ENCODE peak calls at places on chromosomes 11 and 22, in eight cellular contexts. One of them, this sample, is unnamed.
A peak's percentile ranks its signal among the peaks of the same experiment; 100 is the strongest.

GRCh38 chr11:16779436-16779835 is 41.0 kb downstream of the C11orf58 start:
- DNase-seq in uterus: no peak
- DNase-seq in PC-9: no peak
- DNase-seq in endodermal cell: peak; percentile 82
- DNase-seq in PC-3: no peak
- DNase-seq in fibroblast of lung: no peak
- DNase-seq in HCT116: peak; percentile 12
- DNase-seq in CD8-positive, alpha-beta memory T cell: no peak
- DNase-seq in this sample: peak; percentile 74

GRCh38 chr11:95327273-95327948 is 96.4 kb upstream of the SESN3 start:
- DNase-seq in uterus: no peak
- DNase-seq in PC-9: no peak
- DNase-seq in endodermal cell: no peak
- DNase-seq in PC-3: no peak
- DNase-seq in fibroblast of lung: no peak
- DNase-seq in HCT116: no peak
- DNase-seq in CD8-positive, alpha-beta memory T cell: no peak
- DNase-seq in this sample: no peak

GRCh38 chr11:101612481-101612880 is 28.7 kb upstream of the TRPC6 start:
- DNase-seq in uterus: no peak
- DNase-seq in PC-9: no peak
- DNase-seq in endodermal cell: no peak
- DNase-seq in PC-3: no peak
- DNase-seq in fibroblast of lung: no peak
- DNase-seq in HCT116: no peak
- DNase-seq in CD8-positive, alpha-beta memory T cell: no peak
- DNase-seq in this sample: no peak

GRCh38 chr22:45083659-45084305 is 74.0 kb upstream of the PHF21B start:
- DNase-seq in uterus: no peak
- DNase-seq in PC-9: peak; percentile 9
- DNase-seq in endodermal cell: no peak
- DNase-seq in PC-3: peak; percentile 76
- DNase-seq in fibroblast of lung: peak; percentile 43
- DNase-seq in HCT116: no peak
- DNase-seq in CD8-positive, alpha-beta memory T cell: no peak
- DNase-seq in this sample: no peak

GRCh38 chr11:9562716-9563115 is 10.8 kb upstream of the WEE1 start:
- DNase-seq in uterus: no peak
- DNase-seq in PC-9: peak; percentile 25
- DNase-seq in endodermal cell: no peak
- DNase-seq in PC-3: peak; percentile 46
- DNase-seq in fibroblast of lung: no peak
- DNase-seq in HCT116: no peak
- DNase-seq in CD8-positive, alpha-beta memory T cell: no peak
- DNase-seq in this sample: no peak

GRCh38 chr22:19516378-19517170 is 7.6 kb downstream of the CLDN5 start:
- DNase-seq in uterus: no peak
- DNase-seq in PC-9: no peak
- DNase-seq in endodermal cell: peak; percentile 24
- DNase-seq in PC-3: no peak
- DNase-seq in fibroblast of lung: no peak
- DNase-seq in HCT116: no peak
- DNase-seq in CD8-positive, alpha-beta memory T cell: no peak
- DNase-seq in this sample: no peak

GRCh38 chr22:49317369-49317768 is 510.3 kb downstream of the BRD1 start:
- DNase-seq in uterus: no peak
- DNase-seq in PC-9: no peak
- DNase-seq in endodermal cell: no peak
- DNase-seq in PC-3: no peak
- DNase-seq in fibroblast of lung: no peak
- DNase-seq in HCT116: no peak
- DNase-seq in CD8-positive, alpha-beta memory T cell: no peak
- DNase-seq in this sample: no peak

GRCh38 chr11:119284344-119285157 is 32.4 kb downstream of the MCAM start:
- DNase-seq in uterus: no peak
- DNase-seq in PC-9: no peak
- DNase-seq in endodermal cell: no peak
- DNase-seq in PC-3: peak; percentile 73
- DNase-seq in fibroblast of lung: peak; percentile 63
- DNase-seq in HCT116: peak; percentile 32
- DNase-seq in CD8-positive, alpha-beta memory T cell: peak; percentile 49
- DNase-seq in this sample: no peak

GRCh38 chr22:42397332-42398246 is 34.6 kb downstream of the NFAM1 start:
- DNase-seq in uterus: no peak
- DNase-seq in PC-9: no peak
- DNase-seq in endodermal cell: no peak
- DNase-seq in PC-3: no peak
- DNase-seq in fibroblast of lung: no peak
- DNase-seq in HCT116: no peak
- DNase-seq in CD8-positive, alpha-beta memory T cell: no peak
- DNase-seq in this sample: peak; percentile 72

GRCh38 chr11:60985991-60986915 is 14.8 kb downstream of the CD6 start:
- DNase-seq in uterus: no peak
- DNase-seq in PC-9: peak; percentile 79
- DNase-seq in endodermal cell: peak; percentile 31
- DNase-seq in PC-3: peak; percentile 87
- DNase-seq in fibroblast of lung: peak; percentile 10
- DNase-seq in HCT116: no peak
- DNase-seq in CD8-positive, alpha-beta memory T cell: peak; percentile 95
- DNase-seq in this sample: peak; percentile 81

GRCh38 chr11:65615950-65616574 is 486 bp downstream of the PCNX3 start:
- DNase-seq in uterus: no peak
- DNase-seq in PC-9: peak; percentile 52
- DNase-seq in endodermal cell: no peak
- DNase-seq in PC-3: peak; percentile 29
- DNase-seq in fibroblast of lung: peak; percentile 21
- DNase-seq in HCT116: no peak
- DNase-seq in CD8-positive, alpha-beta memory T cell: no peak
- DNase-seq in this sample: no peak

GRCh38 chr11:86678823-86679222 is 6.4 kb upstream of the ME3 start:
- DNase-seq in uterus: no peak
- DNase-seq in PC-9: no peak
- DNase-seq in endodermal cell: peak; percentile 50
- DNase-seq in PC-3: no peak
- DNase-seq in fibroblast of lung: no peak
- DNase-seq in HCT116: no peak
- DNase-seq in CD8-positive, alpha-beta memory T cell: no peak
- DNase-seq in this sample: no peak

GRCh38 chr11:112255075-112255739 is 5.5 kb downstream of the PLET1 start:
- DNase-seq in uterus: no peak
- DNase-seq in PC-9: no peak
- DNase-seq in endodermal cell: no peak
- DNase-seq in PC-3: peak; percentile 94
- DNase-seq in fibroblast of lung: peak; percentile 89
- DNase-seq in HCT116: no peak
- DNase-seq in CD8-positive, alpha-beta memory T cell: no peak
- DNase-seq in this sample: no peak

GRCh38 chr11:62707277-62707771 is at the start of the genes BSCL2 and GNG3:
- DNase-seq in uterus: no peak
- DNase-seq in PC-9: no peak
- DNase-seq in endodermal cell: peak; percentile 99
- DNase-seq in PC-3: no peak
- DNase-seq in fibroblast of lung: no peak
- DNase-seq in HCT116: no peak
- DNase-seq in CD8-positive, alpha-beta memory T cell: no peak
- DNase-seq in this sample: no peak

GRCh38 chr22:49569286-49570031 is 258.2 kb downstream of the BRD1 start:
- DNase-seq in uterus: no peak
- DNase-seq in PC-9: no peak
- DNase-seq in endodermal cell: peak; percentile 34
- DNase-seq in PC-3: no peak
- DNase-seq in fibroblast of lung: no peak
- DNase-seq in HCT116: no peak
- DNase-seq in CD8-positive, alpha-beta memory T cell: no peak
- DNase-seq in this sample: no peak

GRCh38 chr11:77502501-77502900 is 28.6 kb upstream of the PAK1 start:
- DNase-seq in uterus: no peak
- DNase-seq in PC-9: no peak
- DNase-seq in endodermal cell: no peak
- DNase-seq in PC-3: no peak
- DNase-seq in fibroblast of lung: no peak
- DNase-seq in HCT116: no peak
- DNase-seq in CD8-positive, alpha-beta memory T cell: no peak
- DNase-seq in this sample: no peak

GRCh38 chr11:122165972-122166371 is 50.0 kb upstream of the BLID start:
- DNase-seq in uterus: no peak
- DNase-seq in PC-9: no peak
- DNase-seq in endodermal cell: no peak
- DNase-seq in PC-3: no peak
- DNase-seq in fibroblast of lung: no peak
- DNase-seq in HCT116: no peak
- DNase-seq in CD8-positive, alpha-beta memory T cell: no peak
- DNase-seq in this sample: no peak

GRCh38 chr11:76769645-76770586 is 13.2 kb upstream of the TSKU start:
- DNase-seq in uterus: peak; percentile 74
- DNase-seq in PC-9: peak; percentile 95
- DNase-seq in endodermal cell: peak; percentile 86
- DNase-seq in PC-3: peak; percentile 55
- DNase-seq in fibroblast of lung: peak; percentile 61
- DNase-seq in HCT116: no peak
- DNase-seq in CD8-positive, alpha-beta memory T cell: no peak
- DNase-seq in this sample: no peak

GRCh38 chr11:42237701-42238235 is 778.3 kb upstream of the LRRC4C start:
- DNase-seq in uterus: no peak
- DNase-seq in PC-9: no peak
- DNase-seq in endodermal cell: no peak
- DNase-seq in PC-3: peak; percentile 67
- DNase-seq in fibroblast of lung: no peak
- DNase-seq in HCT116: no peak
- DNase-seq in CD8-positive, alpha-beta memory T cell: no peak
- DNase-seq in this sample: no peak

GRCh38 chr22:29813563-29813962 is 24.5 kb downstream of the ASCC2 start:
- DNase-seq in uterus: no peak
- DNase-seq in PC-9: no peak
- DNase-seq in endodermal cell: peak; percentile 56
- DNase-seq in PC-3: peak; percentile 55
- DNase-seq in fibroblast of lung: peak; percentile 25
- DNase-seq in HCT116: peak; percentile 7
- DNase-seq in CD8-positive, alpha-beta memory T cell: no peak
- DNase-seq in this sample: no peak

GRCh38 chr11:12765428-12765827 is 91.2 kb downstream of the TEAD1 start:
- DNase-seq in uterus: no peak
- DNase-seq in PC-9: no peak
- DNase-seq in endodermal cell: no peak
- DNase-seq in PC-3: no peak
- DNase-seq in fibroblast of lung: peak; percentile 76
- DNase-seq in HCT116: no peak
- DNase-seq in CD8-positive, alpha-beta memory T cell: no peak
- DNase-seq in this sample: no peak

GRCh38 chr11:110000858-110001257 is 92.3 kb upstream of the ZC3H12C start:
- DNase-seq in uterus: no peak
- DNase-seq in PC-9: no peak
- DNase-seq in endodermal cell: no peak
- DNase-seq in PC-3: no peak
- DNase-seq in fibroblast of lung: peak; percentile 18
- DNase-seq in HCT116: no peak
- DNase-seq in CD8-positive, alpha-beta memory T cell: no peak
- DNase-seq in this sample: no peak

GRCh38 chr22:41940853-41941765 is 5.8 kb downstream of the CENPM start:
- DNase-seq in uterus: peak; percentile 85
- DNase-seq in PC-9: peak; percentile 84
- DNase-seq in endodermal cell: peak; percentile 96
- DNase-seq in PC-3: peak; percentile 67
- DNase-seq in fibroblast of lung: peak; percentile 96
- DNase-seq in HCT116: no peak
- DNase-seq in CD8-positive, alpha-beta memory T cell: peak; percentile 85
- DNase-seq in this sample: peak; percentile 86

GRCh38 chr11:64210301-64211020 is 3.9 kb downstream of the FERMT3 start:
- DNase-seq in uterus: no peak
- DNase-seq in PC-9: no peak
- DNase-seq in endodermal cell: no peak
- DNase-seq in PC-3: no peak
- DNase-seq in fibroblast of lung: no peak
- DNase-seq in HCT116: no peak
- DNase-seq in CD8-positive, alpha-beta memory T cell: no peak
- DNase-seq in this sample: no peak
- H3K4me3 ChIP-seq in uterus: no peak overlapping the region
- H3K4me3 ChIP-seq in PC-9: no peak overlapping the region
- H3K4me3 ChIP-seq in endodermal cell: no peak overlapping the region
- H3K4me3 ChIP-seq in PC-3: no peak overlapping the region
- H3K4me3 ChIP-seq in fibroblast of lung: no peak overlapping the region
- H3K4me3 ChIP-seq in HCT116: no peak overlapping the region
- H3K4me3 ChIP-seq in CD8-positive, alpha-beta memory T cell: no peak overlapping the region
- H3K4me3 ChIP-seq in this sample: no peak overlapping the region

GRCh38 chr22:50578776-50579310 is 616 bp upstream of the CPT1B start:
- DNase-seq in uterus: no peak
- DNase-seq in PC-9: no peak
- DNase-seq in endodermal cell: no peak
- DNase-seq in PC-3: no peak
- DNase-seq in fibroblast of lung: no peak
- DNase-seq in HCT116: no peak
- DNase-seq in CD8-positive, alpha-beta memory T cell: no peak
- DNase-seq in this sample: peak; percentile 34
- H3K36me3 ChIP-seq in uterus: no peaks in the 10 kb centered on the region
- H3K36me3 ChIP-seq in PC-9: peaks cover 16% of the 10 kb centered on the region
- H3K36me3 ChIP-seq in endodermal cell: peaks cover 43% of the 10 kb centered on the region
- H3K36me3 ChIP-seq in PC-3: no peaks in the 10 kb centered on the region
- H3K36me3 ChIP-seq in fibroblast of lung: no peaks in the 10 kb centered on the region
- H3K36me3 ChIP-seq in HCT116: no peaks in the 10 kb centered on the region
- H3K36me3 ChIP-seq in CD8-positive, alpha-beta memory T cell: peaks cover 5% of the 10 kb centered on the region
- H3K36me3 ChIP-seq in this sample: peaks cover 4% of the 10 kb centered on the region

DNA sequence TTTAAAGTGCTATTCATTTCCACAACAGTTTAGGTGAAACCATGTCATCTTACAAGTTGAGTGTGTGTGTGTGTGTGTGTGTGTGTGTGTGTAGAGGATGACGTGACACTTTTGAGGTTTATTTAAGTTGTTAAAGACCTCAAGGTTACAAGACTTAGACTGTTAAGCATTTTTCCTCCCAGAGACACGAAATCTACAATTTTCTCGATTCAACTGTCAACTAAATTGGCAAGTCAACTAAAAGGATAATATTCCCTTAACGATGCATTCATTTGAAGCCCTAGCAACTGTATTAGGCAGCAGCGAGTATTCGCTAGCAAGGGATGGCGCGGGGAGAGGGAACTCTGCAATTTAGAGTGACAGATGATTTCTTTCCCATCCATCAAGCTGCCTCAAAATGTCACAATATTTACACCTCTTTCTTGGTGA is 17.6 kb upstream of the BDNF start:
- DNase-seq in uterus: no peak
- DNase-seq in PC-9: no peak
- DNase-seq in endodermal cell: no peak
- DNase-seq in PC-3: no peak
- DNase-seq in fibroblast of lung: peak; percentile 43
- DNase-seq in HCT116: no peak
- DNase-seq in CD8-positive, alpha-beta memory T cell: no peak
- DNase-seq in this sample: no peak
- H3K4me3 ChIP-seq in uterus: no peak overlapping the region
- H3K4me3 ChIP-seq in PC-9: peak overlapping the region; percentile 58
- H3K4me3 ChIP-seq in endodermal cell: peak overlapping the region; percentile 90
- H3K4me3 ChIP-seq in PC-3: peak overlapping the region; percentile 97
- H3K4me3 ChIP-seq in fibroblast of lung: peak overlapping the region; percentile 73
- H3K4me3 ChIP-seq in HCT116: peak overlapping the region; percentile 57
- H3K4me3 ChIP-seq in CD8-positive, alpha-beta memory T cell: no peak overlapping the region
- H3K4me3 ChIP-seq in this sample: no peak overlapping the region

DNA sequence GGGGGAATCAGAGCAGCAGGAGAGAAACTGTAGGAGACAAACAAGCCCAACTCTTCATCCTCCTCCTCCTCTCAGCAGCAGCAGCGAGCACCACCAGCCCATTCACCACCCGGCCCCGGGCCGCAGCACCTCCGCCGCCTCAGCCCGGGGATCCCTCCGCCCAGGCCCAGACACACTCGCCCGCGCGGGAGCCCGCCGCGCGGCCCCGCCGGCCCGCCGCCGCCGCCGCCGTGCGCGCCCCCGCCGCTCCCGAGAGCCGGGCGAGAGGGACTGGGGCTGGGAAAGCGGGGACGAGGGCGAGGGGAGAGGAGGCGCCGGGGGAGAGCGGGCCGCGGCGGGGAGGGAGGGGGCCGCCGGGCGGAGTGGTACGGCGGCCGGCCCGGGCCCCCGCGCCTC is at the start of gene PHF21A:
- DNase-seq in uterus: peak; percentile 91
- DNase-seq in PC-9: peak; percentile 96
- DNase-seq in endodermal cell: peak; percentile 96
- DNase-seq in PC-3: peak; percentile 81
- DNase-seq in fibroblast of lung: peak; percentile 96
- DNase-seq in HCT116: peak; percentile 84
- DNase-seq in CD8-positive, alpha-beta memory T cell: peak; percentile 84
- DNase-seq in this sample: peak; percentile 93
- H3K36me3 ChIP-seq in uterus: no peaks in the 10 kb centered on the region
- H3K36me3 ChIP-seq in PC-9: peaks cover 3% of the 10 kb centered on the region
- H3K36me3 ChIP-seq in endodermal cell: no peaks in the 10 kb centered on the region
- H3K36me3 ChIP-seq in PC-3: no peaks in the 10 kb centered on the region
- H3K36me3 ChIP-seq in fibroblast of lung: no peaks in the 10 kb centered on the region
- H3K36me3 ChIP-seq in HCT116: no peaks in the 10 kb centered on the region
- H3K36me3 ChIP-seq in CD8-positive, alpha-beta memory T cell: no peaks in the 10 kb centered on the region
- H3K36me3 ChIP-seq in this sample: no peaks in the 10 kb centered on the region

This sample was measured in lower lobe of right lung.